ENCODE peak calls at places on chromosomes 13 and 19, in ten cellular contexts. One of them, this sample, is unnamed.

GRCh38 chr19:6393982-6394412 is 1.0 kb upstream of the GTF2F1 start:
- DNase-seq in osteocyte: no peak
- DNase-seq in COR-L47: no peak
- DNase-seq in NCI-H1436: no peak
- DNase-seq in WTC11: no peak
- DNase-seq in activated CD8-positive, alpha-beta memory T cell treated with anti-CD3 and anti-CD28 coated beads for 4 hours: no peak
- DNase-seq in neuronal stem cell: no peak
- DNase-seq in NCI-H2171 treated with DMSO at 0.1 percent for 48 hours: no peak
- DNase-seq in PC-3: no peak
- DNase-seq in T-cell: peak; percentile 56
- DNase-seq in this sample: peak; percentile 54

GRCh38 chr19:13689050-13689449 is 75.3 kb upstream of the MRI1 start:
- DNase-seq in PC-3: peak; percentile 59
- DNase-seq in osteocyte: no peak
- DNase-seq in T-cell: no peak
- DNase-seq in WTC11: peak; percentile 19
- DNase-seq in COR-L47: peak; percentile 28
- DNase-seq in NCI-H2171 treated with DMSO at 0.1 percent for 48 hours: peak; percentile 87
- DNase-seq in neuronal stem cell: peak; percentile 14
- DNase-seq in activated CD8-positive, alpha-beta memory T cell treated with anti-CD3 and anti-CD28 coated beads for 4 hours: no peak
- DNase-seq in NCI-H1436: peak; percentile 43
- DNase-seq in this sample: no peak

GRCh38 chr13:35566340-35566739 is 89.9 kb upstream of the MAB21L1 start:
- DNase-seq in osteocyte: no peak
- DNase-seq in NCI-H2171 treated with DMSO at 0.1 percent for 48 hours: no peak
- DNase-seq in NCI-H1436: no peak
- DNase-seq in WTC11: no peak
- DNase-seq in COR-L47: no peak
- DNase-seq in PC-3: no peak
- DNase-seq in neuronal stem cell: no peak
- DNase-seq in activated CD8-positive, alpha-beta memory T cell treated with anti-CD3 and anti-CD28 coated beads for 4 hours: no peak
- DNase-seq in T-cell: no peak
- DNase-seq in this sample: no peak

GRCh38 chr13:28337196-28338045 is 157.5 kb downstream of the FLT1 start:
- DNase-seq in WTC11: no peak
- DNase-seq in PC-3: peak; percentile 54
- DNase-seq in T-cell: no peak
- DNase-seq in activated CD8-positive, alpha-beta memory T cell treated with anti-CD3 and anti-CD28 coated beads for 4 hours: no peak
- DNase-seq in osteocyte: no peak
- DNase-seq in NCI-H1436: no peak
- DNase-seq in COR-L47: no peak
- DNase-seq in neuronal stem cell: no peak
- DNase-seq in NCI-H2171 treated with DMSO at 0.1 percent for 48 hours: no peak
- DNase-seq in this sample: no peak

GRCh38 chr19:36121486-36122124 is 6.3 kb downstream of the TBCB start:
- DNase-seq in T-cell: no peak
- DNase-seq in NCI-H1436: no peak
- DNase-seq in neuronal stem cell: no peak
- DNase-seq in osteocyte: no peak
- DNase-seq in WTC11: no peak
- DNase-seq in activated CD8-positive, alpha-beta memory T cell treated with anti-CD3 and anti-CD28 coated beads for 4 hours: no peak
- DNase-seq in NCI-H2171 treated with DMSO at 0.1 percent for 48 hours: no peak
- DNase-seq in COR-L47: no peak
- DNase-seq in PC-3: no peak
- DNase-seq in this sample: no peak

GRCh38 chr13:76271728-76272232 is 614.4 kb downstream of the KCTD12 start:
- DNase-seq in T-cell: no peak
- DNase-seq in NCI-H2171 treated with DMSO at 0.1 percent for 48 hours: no peak
- DNase-seq in PC-3: no peak
- DNase-seq in activated CD8-positive, alpha-beta memory T cell treated with anti-CD3 and anti-CD28 coated beads for 4 hours: no peak
- DNase-seq in neuronal stem cell: no peak
- DNase-seq in COR-L47: no peak
- DNase-seq in WTC11: peak; percentile 10
- DNase-seq in osteocyte: no peak
- DNase-seq in NCI-H1436: no peak
- DNase-seq in this sample: no peak

GRCh38 chr13:46603165-46603603 is 50.2 kb downstream of the LRCH1 start:
- DNase-seq in NCI-H1436: no peak
- DNase-seq in T-cell: no peak
- DNase-seq in activated CD8-positive, alpha-beta memory T cell treated with anti-CD3 and anti-CD28 coated beads for 4 hours: no peak
- DNase-seq in neuronal stem cell: no peak
- DNase-seq in PC-3: peak; percentile 11
- DNase-seq in NCI-H2171 treated with DMSO at 0.1 percent for 48 hours: no peak
- DNase-seq in COR-L47: no peak
- DNase-seq in WTC11: no peak
- DNase-seq in osteocyte: no peak
- DNase-seq in this sample: no peak

GRCh38 chr13:112687836-112688559 is 1.8 kb upstream of the ATP11A start:
- DNase-seq in NCI-H2171 treated with DMSO at 0.1 percent for 48 hours: no peak
- DNase-seq in activated CD8-positive, alpha-beta memory T cell treated with anti-CD3 and anti-CD28 coated beads for 4 hours: no peak
- DNase-seq in neuronal stem cell: no peak
- DNase-seq in PC-3: no peak
- DNase-seq in COR-L47: no peak
- DNase-seq in T-cell: no peak
- DNase-seq in osteocyte: no peak
- DNase-seq in NCI-H1436: no peak
- DNase-seq in WTC11: no peak
- DNase-seq in this sample: peak; percentile 29

GRCh38 chr13:104534847-104535246 is 1468.6 kb upstream of the SLC10A2 start:
- DNase-seq in neuronal stem cell: no peak
- DNase-seq in osteocyte: no peak
- DNase-seq in T-cell: no peak
- DNase-seq in activated CD8-positive, alpha-beta memory T cell treated with anti-CD3 and anti-CD28 coated beads for 4 hours: no peak
- DNase-seq in NCI-H1436: no peak
- DNase-seq in WTC11: peak; percentile 59
- DNase-seq in PC-3: peak; percentile 18
- DNase-seq in NCI-H2171 treated with DMSO at 0.1 percent for 48 hours: no peak
- DNase-seq in COR-L47: no peak
- DNase-seq in this sample: no peak

GRCh38 chr13:31982540-31982939 is 49.0 kb upstream of the FRY start:
- DNase-seq in PC-3: peak; percentile 89
- DNase-seq in neuronal stem cell: no peak
- DNase-seq in NCI-H2171 treated with DMSO at 0.1 percent for 48 hours: peak; percentile 12
- DNase-seq in WTC11: no peak
- DNase-seq in activated CD8-positive, alpha-beta memory T cell treated with anti-CD3 and anti-CD28 coated beads for 4 hours: no peak
- DNase-seq in NCI-H1436: no peak
- DNase-seq in osteocyte: no peak
- DNase-seq in T-cell: no peak
- DNase-seq in COR-L47: peak; percentile 85
- DNase-seq in this sample: peak; percentile 84

GRCh38 chr19:11179716-11180297 is 17.5 kb downstream of the KANK2 start:
- DNase-seq in PC-3: no peak
- DNase-seq in NCI-H1436: no peak
- DNase-seq in WTC11: no peak
- DNase-seq in neuronal stem cell: no peak
- DNase-seq in activated CD8-positive, alpha-beta memory T cell treated with anti-CD3 and anti-CD28 coated beads for 4 hours: no peak
- DNase-seq in T-cell: no peak
- DNase-seq in COR-L47: no peak
- DNase-seq in osteocyte: no peak
- DNase-seq in NCI-H2171 treated with DMSO at 0.1 percent for 48 hours: no peak
- DNase-seq in this sample: no peak

GRCh38 chr19:7970716-7971448 is 27.4 kb upstream of the TIMM44 start:
- DNase-seq in osteocyte: no peak
- DNase-seq in NCI-H2171 treated with DMSO at 0.1 percent for 48 hours: peak; percentile 26
- DNase-seq in NCI-H1436: peak; percentile 21
- DNase-seq in T-cell: no peak
- DNase-seq in PC-3: peak; percentile 76
- DNase-seq in COR-L47: peak; percentile 38
- DNase-seq in activated CD8-positive, alpha-beta memory T cell treated with anti-CD3 and anti-CD28 coated beads for 4 hours: no peak
- DNase-seq in neuronal stem cell: peak; percentile 63
- DNase-seq in WTC11: peak; percentile 85
- DNase-seq in this sample: no peak

GRCh38 chr13:33927315-33927714 is 109.4 kb downstream of the RFC3 start:
- DNase-seq in COR-L47: no peak
- DNase-seq in NCI-H2171 treated with DMSO at 0.1 percent for 48 hours: no peak
- DNase-seq in activated CD8-positive, alpha-beta memory T cell treated with anti-CD3 and anti-CD28 coated beads for 4 hours: no peak
- DNase-seq in PC-3: peak; percentile 33
- DNase-seq in WTC11: no peak
- DNase-seq in osteocyte: no peak
- DNase-seq in neuronal stem cell: no peak
- DNase-seq in T-cell: no peak
- DNase-seq in NCI-H1436: no peak
- DNase-seq in this sample: no peak

GRCh38 chr13:44296856-44297255 is 76.8 kb upstream of the SERP2 start:
- DNase-seq in neuronal stem cell: no peak
- DNase-seq in NCI-H2171 treated with DMSO at 0.1 percent for 48 hours: no peak
- DNase-seq in COR-L47: no peak
- DNase-seq in WTC11: no peak
- DNase-seq in osteocyte: no peak
- DNase-seq in NCI-H1436: no peak
- DNase-seq in T-cell: no peak
- DNase-seq in PC-3: no peak
- DNase-seq in activated CD8-positive, alpha-beta memory T cell treated with anti-CD3 and anti-CD28 coated beads for 4 hours: no peak
- DNase-seq in this sample: no peak

GRCh38 chr13:110317093-110317492 is 10.0 kb downstream of the COL4A2 start:
- DNase-seq in neuronal stem cell: no peak
- DNase-seq in PC-3: no peak
- DNase-seq in osteocyte: no peak
- DNase-seq in T-cell: no peak
- DNase-seq in NCI-H2171 treated with DMSO at 0.1 percent for 48 hours: no peak
- DNase-seq in activated CD8-positive, alpha-beta memory T cell treated with anti-CD3 and anti-CD28 coated beads for 4 hours: no peak
- DNase-seq in NCI-H1436: no peak
- DNase-seq in WTC11: no peak
- DNase-seq in COR-L47: no peak
- DNase-seq in this sample: no peak

GRCh38 chr19:3682741-3683404 is 17.4 kb downstream of the PIP5K1C start:
- DNase-seq in NCI-H1436: no peak
- DNase-seq in PC-3: no peak
- DNase-seq in neuronal stem cell: no peak
- DNase-seq in osteocyte: peak; percentile 83
- DNase-seq in T-cell: no peak
- DNase-seq in WTC11: no peak
- DNase-seq in COR-L47: no peak
- DNase-seq in NCI-H2171 treated with DMSO at 0.1 percent for 48 hours: no peak
- DNase-seq in activated CD8-positive, alpha-beta memory T cell treated with anti-CD3 and anti-CD28 coated beads for 4 hours: no peak
- DNase-seq in this sample: no peak

GRCh38 chr19:21603431-21604153 is 98.2 kb downstream of the ZNF429 start:
- DNase-seq in NCI-H2171 treated with DMSO at 0.1 percent for 48 hours: no peak
- DNase-seq in neuronal stem cell: no peak
- DNase-seq in osteocyte: no peak
- DNase-seq in COR-L47: no peak
- DNase-seq in WTC11: no peak
- DNase-seq in activated CD8-positive, alpha-beta memory T cell treated with anti-CD3 and anti-CD28 coated beads for 4 hours: no peak
- DNase-seq in NCI-H1436: no peak
- DNase-seq in T-cell: no peak
- DNase-seq in PC-3: no peak
- DNase-seq in this sample: no peak

GRCh38 chr13:43846496-43846895 is 33.0 kb downstream of the CCDC122 start:
- DNase-seq in COR-L47: no peak
- DNase-seq in NCI-H1436: no peak
- DNase-seq in NCI-H2171 treated with DMSO at 0.1 percent for 48 hours: no peak
- DNase-seq in neuronal stem cell: no peak
- DNase-seq in activated CD8-positive, alpha-beta memory T cell treated with anti-CD3 and anti-CD28 coated beads for 4 hours: no peak
- DNase-seq in T-cell: no peak
- DNase-seq in WTC11: no peak
- DNase-seq in PC-3: no peak
- DNase-seq in osteocyte: no peak
- DNase-seq in this sample: no peak

GRCh38 chr13:43348397-43348796 is 325.0 kb downstream of the DNAJC15 start:
- DNase-seq in NCI-H2171 treated with DMSO at 0.1 percent for 48 hours: no peak
- DNase-seq in T-cell: no peak
- DNase-seq in osteocyte: no peak
- DNase-seq in PC-3: peak; percentile 75
- DNase-seq in neuronal stem cell: no peak
- DNase-seq in NCI-H1436: no peak
- DNase-seq in activated CD8-positive, alpha-beta memory T cell treated with anti-CD3 and anti-CD28 coated beads for 4 hours: no peak
- DNase-seq in COR-L47: no peak
- DNase-seq in WTC11: no peak
- DNase-seq in this sample: no peak

GRCh38 chr19:9906475-9907087 is 29.7 kb downstream of the OLFM2 start:
- DNase-seq in neuronal stem cell: no peak
- DNase-seq in WTC11: no peak
- DNase-seq in COR-L47: no peak
- DNase-seq in activated CD8-positive, alpha-beta memory T cell treated with anti-CD3 and anti-CD28 coated beads for 4 hours: no peak
- DNase-seq in osteocyte: no peak
- DNase-seq in T-cell: no peak
- DNase-seq in NCI-H2171 treated with DMSO at 0.1 percent for 48 hours: no peak
- DNase-seq in PC-3: no peak
- DNase-seq in NCI-H1436: no peak
- DNase-seq in this sample: no peak

GRCh38 chr13:22369090-22369489 is 698.2 kb downstream of the FGF9 start:
- DNase-seq in osteocyte: no peak
- DNase-seq in COR-L47: no peak
- DNase-seq in NCI-H1436: no peak
- DNase-seq in neuronal stem cell: no peak
- DNase-seq in T-cell: no peak
- DNase-seq in PC-3: no peak
- DNase-seq in NCI-H2171 treated with DMSO at 0.1 percent for 48 hours: no peak
- DNase-seq in WTC11: no peak
- DNase-seq in activated CD8-positive, alpha-beta memory T cell treated with anti-CD3 and anti-CD28 coated beads for 4 hours: no peak
- DNase-seq in this sample: no peak

GRCh38 chr13:106846571-106846970 is 278.6 kb upstream of the ARGLU1 start:
- DNase-seq in WTC11: no peak
- DNase-seq in T-cell: no peak
- DNase-seq in PC-3: peak; percentile 4
- DNase-seq in neuronal stem cell: no peak
- DNase-seq in NCI-H2171 treated with DMSO at 0.1 percent for 48 hours: no peak
- DNase-seq in NCI-H1436: no peak
- DNase-seq in activated CD8-positive, alpha-beta memory T cell treated with anti-CD3 and anti-CD28 coated beads for 4 hours: no peak
- DNase-seq in osteocyte: no peak
- DNase-seq in COR-L47: no peak
- DNase-seq in this sample: no peak

GRCh38 chr13:73572824-73573223 is 514.0 kb downstream of the KLF5 start:
- DNase-seq in NCI-H1436: no peak
- DNase-seq in WTC11: no peak
- DNase-seq in osteocyte: no peak
- DNase-seq in NCI-H2171 treated with DMSO at 0.1 percent for 48 hours: no peak
- DNase-seq in activated CD8-positive, alpha-beta memory T cell treated with anti-CD3 and anti-CD28 coated beads for 4 hours: no peak
- DNase-seq in neuronal stem cell: no peak
- DNase-seq in COR-L47: no peak
- DNase-seq in PC-3: no peak
- DNase-seq in T-cell: no peak
- DNase-seq in this sample: no peak

GRCh38 chr19:47651132-47651531 is 42.2 kb downstream of the BICRA start:
- DNase-seq in COR-L47: no peak
- DNase-seq in WTC11: no peak
- DNase-seq in T-cell: no peak
- DNase-seq in activated CD8-positive, alpha-beta memory T cell treated with anti-CD3 and anti-CD28 coated beads for 4 hours: no peak
- DNase-seq in NCI-H2171 treated with DMSO at 0.1 percent for 48 hours: no peak
- DNase-seq in NCI-H1436: no peak
- DNase-seq in osteocyte: no peak
- DNase-seq in neuronal stem cell: no peak
- DNase-seq in PC-3: no peak
- DNase-seq in this sample: no peak

GRCh38 chr13:40341086-40341471 is 325.4 kb downstream of the FOXO1 start:
- DNase-seq in neuronal stem cell: peak; percentile 64
- DNase-seq in activated CD8-positive, alpha-beta memory T cell treated with anti-CD3 and anti-CD28 coated beads for 4 hours: no peak
- DNase-seq in PC-3: no peak
- DNase-seq in COR-L47: no peak
- DNase-seq in osteocyte: no peak
- DNase-seq in T-cell: no peak
- DNase-seq in NCI-H2171 treated with DMSO at 0.1 percent for 48 hours: no peak
- DNase-seq in NCI-H1436: no peak
- DNase-seq in WTC11: no peak
- DNase-seq in this sample: no peak

GRCh38 chr19:50705422-50706019 is 14.1 kb downstream of the SHANK1 start:
- DNase-seq in activated CD8-positive, alpha-beta memory T cell treated with anti-CD3 and anti-CD28 coated beads for 4 hours: no peak
- DNase-seq in COR-L47: no peak
- DNase-seq in osteocyte: no peak
- DNase-seq in NCI-H2171 treated with DMSO at 0.1 percent for 48 hours: peak; percentile 65
- DNase-seq in PC-3: peak; percentile 86
- DNase-seq in WTC11: peak; percentile 62
- DNase-seq in T-cell: no peak
- DNase-seq in neuronal stem cell: no peak
- DNase-seq in NCI-H1436: peak; percentile 38
- DNase-seq in this sample: no peak

GRCh38 chr19:778910-779653 is 18.2 kb upstream of the PTBP1 start:
- DNase-seq in T-cell: no peak
- DNase-seq in PC-3: peak; percentile 73
- DNase-seq in osteocyte: peak; percentile 91
- DNase-seq in COR-L47: no peak
- DNase-seq in NCI-H2171 treated with DMSO at 0.1 percent for 48 hours: peak; percentile 25
- DNase-seq in NCI-H1436: no peak
- DNase-seq in activated CD8-positive, alpha-beta memory T cell treated with anti-CD3 and anti-CD28 coated beads for 4 hours: no peak
- DNase-seq in WTC11: no peak
- DNase-seq in neuronal stem cell: no peak
- DNase-seq in this sample: peak; percentile 81

GRCh38 chr19:18542936-18543813 is at the start of gene FKBP8:
- DNase-seq in osteocyte: peak; percentile 97
- DNase-seq in COR-L47: peak; percentile 85
- DNase-seq in activated CD8-positive, alpha-beta memory T cell treated with anti-CD3 and anti-CD28 coated beads for 4 hours: peak; percentile 89
- DNase-seq in neuronal stem cell: peak; percentile 85
- DNase-seq in PC-3: peak; percentile 91
- DNase-seq in NCI-H1436: peak; percentile 85
- DNase-seq in NCI-H2171 treated with DMSO at 0.1 percent for 48 hours: peak; percentile 77
- DNase-seq in T-cell: peak; percentile 88
- DNase-seq in WTC11: peak; percentile 97
- DNase-seq in this sample: peak; percentile 96

This sample was measured in tibial artery.